ENCODE peak calls at places on chromosome 17, in seven cellular contexts. X is M059J; F is amygdala; V is activated CD4-positive, alpha-beta T cell treated with anti-CD3 and anti-CD28 coated beads, Interleukin-2, amount 10 ng/mL, durations not matched to agents 7 days and 5 days; G is GDM1; C is choroid plexus epithelial cell; P is T-helper 9 cell. S is an unnamed sample.
A peak's percentile ranks its signal among the peaks of the same experiment; 100 is the strongest.

GRCh38 chr17:62658136-62658535 is 30.7 kb downstream of the MRC2 start:
- DNase-seq in F (no peak), V (no peak), C (no peak), P (no peak), X (no peak), G (no peak), S (no peak)

GRCh38 chr17:29251969-29252866 is 5.6 kb downstream of the CRYBA1 start:
- DNase-seq in V (no peak), P (no peak), G (peak; percentile 8), F (no peak), X (peak; percentile 36), C (peak; percentile 73), S (peak; percentile 21)

GRCh38 chr17:8124350-8125195 is 667 bp upstream of the HES7 start:
- DNase-seq in G (no peak), X (peak; percentile 44), F (no peak), V (no peak), P (no peak), C (peak; percentile 49), S (peak; percentile 22)

GRCh38 chr17:65586899-65587298 is 25.5 kb upstream of the AXIN2 start:
- DNase-seq in C (no peak), P (no peak), V (no peak), G (no peak), F (no peak), X (no peak), S (no peak)

GRCh38 chr17:79027274-79027924 is 3.4 kb downstream of the C1QTNF1 start:
- DNase-seq in G (no peak), P (no peak), X (peak; percentile 54), F (no peak), C (no peak), V (no peak), S (no peak)

GRCh38 chr17:80036715-80037477 is 454 bp downstream of the CCDC40 start:
- DNase-seq in F (peak; percentile 32), C (no peak), P (peak; percentile 18), G (no peak), V (peak; percentile 38), X (peak; percentile 54), S (no peak)

GRCh38 chr17:27203241-27203640 is 90.7 kb upstream of the WSB1 start:
- DNase-seq in F (no peak), V (no peak), X (no peak), G (no peak), P (no peak), C (no peak), S (no peak)

GRCh38 chr17:19260958-19261357 is 23.8 kb downstream of the EPN2 start:
- DNase-seq in F (no peak), P (no peak), V (no peak), G (no peak), X (peak; percentile 23), C (peak; percentile 21), S (no peak)

GRCh38 chr17:69523252-69523861 is 108.9 kb downstream of the MAP2K6 start:
- DNase-seq in C (peak; percentile 84), X (peak; percentile 47), G (peak; percentile 33), V (peak; percentile 28), F (no peak), P (no peak), S (peak; percentile 72)

GRCh38 chr17:47117386-47117785 is 71.7 kb downstream of the CDC27 start:
- DNase-seq in V (no peak), X (no peak), G (no peak), P (no peak), C (no peak), F (no peak), S (no peak)

GRCh38 chr17:36657763-36658490 is 56.5 kb downstream of the MRM1 start:
- DNase-seq in F (peak; percentile 19), G (no peak), P (no peak), X (no peak), V (no peak), C (peak; percentile 15), S (no peak)

GRCh38 chr17:77897741-77898301 is 60.7 kb upstream of the TNRC6C start:
- DNase-seq in F (no peak), G (no peak), X (no peak), V (no peak), P (no peak), C (no peak), S (no peak)

GRCh38 chr17:83200746-83201145 is 121.3 kb downstream of the METRNL start:
- DNase-seq in C (no peak), F (no peak), V (no peak), G (no peak), X (no peak), P (no peak), S (no peak)

GRCh38 chr17:48236681-48237134 is 129.1 kb downstream of the SNX11 start:
- DNase-seq in F (no peak), P (no peak), V (no peak), C (peak; percentile 60), G (no peak), X (peak; percentile 93), S (no peak)

GRCh38 chr17:79991924-79992656 is 43.6 kb downstream of the TBC1D16 start:
- DNase-seq in P (no peak), C (peak; percentile 25), F (peak; percentile 31), G (no peak), V (no peak), X (no peak), S (no peak)

GRCh38 chr17:56038136-56038535 is 115.1 kb upstream of the ANKFN1 start:
- DNase-seq in P (no peak), C (no peak), G (no peak), V (no peak), X (no peak), F (no peak), S (no peak)

GRCh38 chr17:47604268-47604927 is 45.3 kb upstream of the KPNB1 start:
- DNase-seq in F (no peak), X (peak; percentile 10), C (peak; percentile 86), V (no peak), P (no peak), G (no peak), S (peak; percentile 63)